ENCODE peak calls at places on chromosome X, in five cellular contexts. S, U, E, M and V are unnamed samples.

GRCh38 chrX:150324035-150324728 is 38.9 kb upstream of the MAMLD1 start:
- DNase-seq in E (no peak), M (peak; percentile 58), U (no peak), S (no peak), V (peak; percentile 49)

GRCh38 chrX:72201836-72202536 is 20.4 kb downstream of the PIN4 start:
- DNase-seq in S (no peak), U (no peak), E (no peak), M (peak; percentile 67), V (peak; percentile 80)

GRCh38 chrX:154516655-154517100 is 646 bp upstream of the FAM3A start:
- DNase-seq in S (no peak), U (peak; percentile 59), E (peak; percentile 30), M (peak; percentile 66), V (no peak)

GRCh38 chrX:118682258-118683014 is 45.0 kb upstream of the IL13RA1 start:
- DNase-seq in M (no peak), U (no peak), S (no peak), E (peak; percentile 81), V (no peak)

GRCh38 chrX:149830192-149830873 is 48.6 kb downstream of the MAGEA9 start:
- DNase-seq in E (no peak), U (peak; percentile 79), M (peak; percentile 60), S (peak; percentile 21), V (peak; percentile 3)

GRCh38 chrX:67780694-67781109 is 236.9 kb downstream of the AR start:
- DNase-seq in E (no peak), U (no peak), M (peak; percentile 84), S (no peak), V (peak; percentile 27)

GRCh38 chrX:11499076-11500044 is 166.4 kb downstream of the ARHGAP6 start:
- DNase-seq in U (no peak), M (peak; percentile 63), E (no peak), S (no peak), V (no peak)

GRCh38 chrX:155094468-155095061 is 23.3 kb downstream of the BRCC3 start:
- DNase-seq in U (no peak), E (peak; percentile 24), S (peak; percentile 45), M (peak; percentile 66), V (peak; percentile 48)

GRCh38 chrX:95076449-95076848 is 1402.4 kb downstream of the FAM133A start:
- DNase-seq in S (no peak), M (peak; percentile 43), U (no peak), E (no peak), V (peak; percentile 59)

DNA sequence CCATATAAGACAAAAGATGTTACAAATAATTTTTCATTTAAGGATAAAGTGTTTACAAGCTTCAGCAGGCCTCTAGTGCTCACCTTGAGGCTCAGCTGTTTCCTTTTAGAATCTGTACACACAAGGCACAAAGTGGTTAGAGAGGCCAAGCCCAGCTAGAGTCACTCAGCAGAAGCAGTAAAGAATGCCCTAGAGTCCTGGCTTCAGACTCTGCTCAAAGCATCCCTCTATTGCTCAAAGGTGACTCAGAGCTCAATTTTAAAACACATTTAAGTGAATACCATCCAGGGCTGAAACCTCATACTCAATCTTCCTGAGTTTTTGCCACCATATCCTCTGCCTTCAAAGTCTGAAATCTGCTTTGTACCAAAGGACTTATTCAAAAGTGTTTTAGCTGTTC is 22.6 kb upstream of the PHF8 start:
- DNase-seq in U (no peak), M (peak; percentile 40), S (no peak), E (no peak), V (no peak)
- H3K4me1 ChIP-seq in U (no peaks in the 10 kb centered on the region), M (no peaks in the 10 kb centered on the region), S (no peaks in the 10 kb centered on the region), E (no peaks in the 10 kb centered on the region), V (no peaks in the 10 kb centered on the region)

DNA sequence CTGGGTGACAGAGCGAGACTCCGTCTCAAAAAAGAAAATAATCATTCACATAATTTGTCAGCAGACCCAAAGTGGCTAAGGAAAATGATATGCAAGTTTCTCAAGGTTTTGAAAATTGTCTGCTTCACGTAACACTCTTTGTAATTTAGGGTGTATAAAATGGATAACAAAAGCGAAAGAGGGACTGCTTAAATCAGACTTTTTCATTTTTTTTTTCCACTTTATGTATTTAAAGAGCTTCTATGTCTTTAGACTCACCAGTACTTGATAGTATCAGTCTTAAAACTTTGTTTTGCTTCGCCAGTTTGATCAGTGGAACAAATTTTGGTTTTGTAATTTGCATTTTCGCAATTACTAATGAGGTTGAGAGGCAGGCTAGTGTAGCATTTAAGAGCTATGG is 34.6 kb downstream of the USP9X start:
- DNase-seq in S (no peak), E (no peak), U (no peak), M (no peak), V (no peak)
- H3K4me1 ChIP-seq in S (peaks cover 74% of the 10 kb centered on the region), E (no peaks in the 10 kb centered on the region), U (peaks cover 12% of the 10 kb centered on the region), M (peaks cover 22% of the 10 kb centered on the region), V (peaks cover 21% of the 10 kb centered on the region)

GRCh38 chrX:54950730-54951375 is 30.2 kb downstream of the TRO start:
- DNase-seq in S (no peak), M (no peak), U (no peak), E (no peak), V (no peak)
- H3K4me1 ChIP-seq in S (no peaks in the 10 kb centered on the region), M (no peaks in the 10 kb centered on the region), U (no peaks in the 10 kb centered on the region), E (no peaks in the 10 kb centered on the region), V (no peaks in the 10 kb centered on the region)

GRCh38 chrX:37815366-37815765 is 32.0 kb downstream of the DYNLT3 start:
- DNase-seq in U (no peak), E (no peak), S (no peak), M (no peak), V (no peak)
- H3K4me1 ChIP-seq in U (no peaks in the 10 kb centered on the region), E (no peaks in the 10 kb centered on the region), S (no peaks in the 10 kb centered on the region), M (no peaks in the 10 kb centered on the region), V (no peaks in the 10 kb centered on the region)

GRCh38 chrX:151984891-151985290 is 10.4 kb upstream of the GABRE start:
- DNase-seq in U (no peak), E (no peak), S (no peak), M (peak; percentile 22), V (no peak)
- H3K4me1 ChIP-seq in U (no peaks in the 10 kb centered on the region), E (peaks cover 3% of the 10 kb centered on the region), S (no peaks in the 10 kb centered on the region), M (peaks cover 48% of the 10 kb centered on the region), V (no peaks in the 10 kb centered on the region)

DNA sequence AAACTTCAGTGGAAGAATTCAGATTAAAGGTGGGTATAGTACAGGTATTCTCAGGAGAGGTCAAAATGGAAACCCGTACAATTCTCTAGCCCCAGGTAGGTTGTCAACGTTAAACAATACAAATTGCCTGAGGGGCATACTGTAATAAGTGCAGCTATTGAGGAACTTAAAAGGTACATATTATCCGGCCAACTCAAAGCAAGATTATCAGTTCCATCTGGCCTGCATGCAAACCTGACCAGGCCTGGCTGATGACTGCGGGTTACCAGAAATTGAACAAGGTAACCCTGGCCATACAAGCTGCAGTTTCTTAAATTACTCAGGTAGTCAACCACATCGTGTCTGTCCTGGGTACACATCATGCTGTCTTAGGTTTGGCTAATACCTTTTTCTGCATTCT is 12.3 kb upstream of the ZNF630 start:
- DNase-seq in E (no peak), U (no peak), S (no peak), M (no peak), V (no peak)
- H3K4me1 ChIP-seq in E (no peaks in the 10 kb centered on the region), U (no peaks in the 10 kb centered on the region), S (no peaks in the 10 kb centered on the region), M (no peaks in the 10 kb centered on the region), V (no peaks in the 10 kb centered on the region)

DNA sequence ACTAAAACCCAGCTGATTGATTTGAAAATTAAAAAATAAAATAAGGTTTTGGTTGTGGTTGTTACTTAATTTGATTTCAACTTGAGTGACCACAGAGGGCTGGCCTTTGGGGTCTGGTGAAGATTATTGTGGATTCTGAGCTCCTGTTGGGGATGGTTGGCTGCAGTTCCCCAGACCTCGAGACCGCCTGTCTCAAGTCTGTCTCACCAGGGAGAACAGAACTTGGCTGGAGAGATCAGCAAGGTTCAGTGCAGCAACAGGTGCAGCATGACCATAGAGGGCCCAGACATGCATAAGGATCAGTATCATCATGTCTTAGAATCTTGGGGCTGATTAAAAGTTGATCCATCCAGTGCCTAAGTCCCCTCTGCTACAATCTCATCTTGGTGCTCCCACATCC is 491.9 kb downstream of the BCOR start:
- DNase-seq in M (no peak), E (no peak), S (no peak), U (no peak), V (no peak)
- H3K4me1 ChIP-seq in M (no peaks in the 10 kb centered on the region), E (no peaks in the 10 kb centered on the region), S (no peaks in the 10 kb centered on the region), U (peaks cover 6% of the 10 kb centered on the region), V (no peaks in the 10 kb centered on the region)